ENCODE peak calls at places on chromosomes 1 and 21, in five cellular contexts. Q is H1, I is IMR-90, P is mesendoderm, Z is H9. S is an unnamed sample. For H3K4me1, the result is how much of the 10 kb centered on the place peaks cover.

GRCh38 chr1:204983121-204983520 is 59.9 kb upstream of the CNTN2 start:
- DNase-seq in Z (no peak), P (no peak), Q (no peak), I (no peak), S (no peak)

GRCh38 chr21:45981154-45981606 is 390 bp upstream of the COL6A1 start:
- DNase-seq in Z (peak), P (peak), I (peak), Q (peak), S (peak)

GRCh38 chr1:224579526-224579925 is 36.6 kb upstream of the CNIH3 start:
- DNase-seq in P (peak), I (peak), Z (no peak), Q (no peak), S (no peak)

GRCh38 chr21:45300786-45301520 is 13.3 kb upstream of the POFUT2 start:
- DNase-seq in I (no peak), P (no peak), Z (no peak), Q (no peak), S (no peak)

GRCh38 chr1:43902058-43902831 is 31.4 kb upstream of the ARTN start:
- DNase-seq in Q (no peak), P (no peak), I (no peak), Z (no peak), S (no peak)

GRCh38 chr1:116375165-116375883 is 2.3 kb downstream of the ATP1A1 start:
- DNase-seq in P (no peak), Q (no peak), Z (no peak), I (no peak), S (no peak)

GRCh38 chr1:23791434-23792047 is 596 bp downstream of the LYPLA2 start:
- DNase-seq in P (peak), Z (peak), I (no peak), Q (peak), S (no peak)

GRCh38 chr1:158039380-158039779 is 45.9 kb downstream of the KIRREL1 start:
- DNase-seq in Z (no peak), I (peak), P (no peak), Q (no peak), S (no peak)

GRCh38 chr1:94383966-94384408 is 34.2 kb upstream of the ABCD3 start:
- DNase-seq in Q (no peak), I (peak), P (peak), Z (no peak), S (no peak)

GRCh38 chr1:160245420-160245819 is 16.9 kb downstream of the DCAF8 start:
- DNase-seq in P (no peak), Q (no peak), I (no peak), Z (no peak), S (no peak)

GRCh38 chr1:203769505-203770343 is 4.7 kb downstream of the LAX1 start:
- DNase-seq in P (no peak), Q (no peak), I (peak), Z (no peak), S (no peak)

GRCh38 chr1:63038586-63038985 is 254.7 kb downstream of the ATG4C start:
- DNase-seq in Z (no peak), I (no peak), Q (no peak), P (no peak), S (no peak)

GRCh38 chr1:90045853-90046563 is 51.1 kb downstream of the ZNF326 start:
- DNase-seq in Z (peak), I (peak), Q (peak), P (peak), S (peak)

GRCh38 chr1:149978547-149979023 is 31.9 kb downstream of the OTUD7B start:
- DNase-seq in P (no peak), Z (no peak), I (no peak), Q (no peak), S (no peak)

GRCh38 chr1:87869563-87869962 is 540.9 kb downstream of the LMO4 start:
- DNase-seq in Q (no peak), Z (no peak), P (no peak), I (peak), S (no peak)

GRCh38 chr1:149884433-149885363 is 14.7 kb upstream of the BOLA1 start:
- DNase-seq in Z (no peak), Q (no peak), I (peak), P (peak), S (no peak)

GRCh38 chr21:31343680-31344480 is at the start of gene TIAM1:
- DNase-seq in P (peak), Z (peak), I (peak), Q (peak), S (peak)

GRCh38 chr1:29319300-29320110 is 83.2 kb downstream of the PTPRU start:
- DNase-seq in Q (no peak), I (no peak), Z (no peak), P (no peak), S (no peak)

GRCh38 chr1:79726321-79726720 is 719.8 kb upstream of the ADGRL4 start:
- DNase-seq in P (no peak), Q (no peak), I (no peak), Z (no peak), S (no peak)

GRCh38 chr1:94621392-94621791 is 79.8 kb upstream of the F3 start:
- DNase-seq in I (peak), Z (no peak), P (no peak), Q (no peak), S (no peak)

GRCh38 chr1:20440785-20441200 is 45.2 kb downstream of the CAMK2N1 start:
- DNase-seq in Z (peak), P (peak), Q (peak), I (peak), S (peak)

GRCh38 chr1:160743266-160743665 is 4.2 kb downstream of the SLAMF7 start:
- DNase-seq in I (no peak), P (no peak), Z (no peak), Q (no peak), S (no peak)

GRCh38 chr1:227092054-227092453 is 152.0 kb downstream of the COQ8A start:
- DNase-seq in Q (no peak), P (no peak), Z (no peak), I (peak), S (no peak)

GRCh38 chr1:21761052-21761451 is 21.9 kb downstream of the USP48 start:
- DNase-seq in Q (no peak), I (no peak), P (no peak), Z (no peak), S (no peak)

GRCh38 chr1:205843031-205843859 is 6.7 kb downstream of the PM20D1 start:
- DNase-seq in P (peak), I (no peak), Z (no peak), Q (no peak), S (no peak)

GRCh38 chr21:26597981-26598380 is 24.9 kb upstream of the CYYR1 start:
- DNase-seq in P (no peak), Z (no peak), Q (no peak), I (no peak), S (no peak)

GRCh38 chr21:35039595-35040291 is 9.4 kb downstream of the RUNX1 start:
- DNase-seq in P (no peak), I (no peak), Q (no peak), Z (no peak), S (no peak)

GRCh38 chr1:53339736-53340385 is 12.0 kb upstream of the LRP8 start:
- DNase-seq in I (no peak), Q (peak), P (no peak), Z (peak), S (no peak)

GRCh38 chr1:109307363-109308021 is 681 bp upstream of the MYBPHL start:
- DNase-seq in P (peak), Q (no peak), I (no peak), Z (no peak), S (peak)

GRCh38 chr1:11285883-11286734 is 13.1 kb downstream of the UBIAD1 start:
- DNase-seq in P (no peak), Q (peak), Z (no peak), I (peak), S (no peak)

GRCh38 chr1:89051300-89051943 is 13.6 kb downstream of the GBP1 start:
- DNase-seq in I (no peak), Q (no peak), Z (no peak), P (no peak), S (no peak)

GRCh38 chr1:37458551-37458950 is 15.8 kb upstream of the ZC3H12A start:
- DNase-seq in I (no peak), Z (no peak), Q (no peak), P (no peak), S (no peak)

GRCh38 chr1:201491896-201492511 is 14.9 kb downstream of the CSRP1 start:
- DNase-seq in Z (no peak), P (no peak), I (no peak), Q (no peak), S (no peak)
- H3K4me1 ChIP-seq in Z (under half), P (under half), I (half or more), Q (under half), S (under half)

GRCh38 chr1:18955442-18956188 is 861 bp downstream of the IFFO2 start:
- DNase-seq in Z (peak), I (no peak), P (peak), Q (peak), S (no peak)
- H3K4ac ChIP-seq in Z (no peak), I (peak), P (no peak), Q (no peak), S (no peak)

DNA sequence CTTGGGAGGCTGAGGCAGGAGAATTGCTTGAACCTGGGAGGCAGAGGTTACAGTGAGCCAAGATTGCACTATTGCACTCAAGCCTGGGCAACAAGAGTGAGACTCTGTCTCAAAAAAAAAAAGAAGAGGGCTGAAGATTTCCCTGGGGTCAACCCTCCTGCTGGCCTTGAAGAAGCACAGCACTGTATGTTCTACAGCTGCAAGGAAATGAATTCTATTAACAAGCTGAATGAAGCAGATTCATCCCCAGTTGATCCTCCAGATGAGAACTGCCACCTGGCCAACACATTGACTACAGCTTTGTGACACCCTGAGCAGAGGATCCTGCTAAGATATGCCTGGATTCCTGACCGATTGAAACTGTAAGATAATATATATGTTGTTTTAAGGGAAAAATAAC is 129.5 kb downstream of the ADSS2 start:
- DNase-seq in Z (peak), Q (no peak), P (no peak), I (no peak), S (no peak)
- H3K27ac ChIP-seq in Z (no peak), Q (no peak), P (no peak), I (peak), S (no peak)

DNA sequence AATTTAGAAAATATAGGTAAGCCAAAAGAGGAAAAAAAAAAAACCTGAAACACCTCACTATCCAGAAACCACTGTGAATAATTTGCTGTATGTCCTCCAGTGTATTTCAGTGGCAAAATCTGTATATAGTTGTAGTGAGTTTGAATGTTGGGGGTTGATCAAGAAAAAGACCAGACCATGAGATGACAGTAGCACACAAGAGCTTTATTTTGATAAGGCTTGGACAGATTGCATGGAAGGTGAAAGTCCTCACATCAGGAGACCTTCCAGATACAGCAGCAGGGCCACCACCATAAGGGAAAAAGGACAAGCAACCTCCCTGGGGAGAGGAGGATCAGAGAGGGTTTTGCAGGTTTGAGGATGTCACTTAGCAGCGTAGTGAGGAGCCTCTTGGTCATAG is 16.2 kb upstream of the C1orf115 start:
- DNase-seq in P (no peak), Q (no peak), I (no peak), Z (no peak), S (no peak)
- H3K4me1 ChIP-seq in P (under half), Q (under half), I (under half), Z (under half), S (under half)

GRCh38 chr1:58324551-58324950 is 222.0 kb downstream of the OMA1 start:
- DNase-seq in Z (no peak), Q (no peak), P (no peak), I (no peak), S (no peak)
- H3K4ac ChIP-seq in Z (no peak), Q (no peak), P (no peak), I (no peak), S (no peak)

DNA sequence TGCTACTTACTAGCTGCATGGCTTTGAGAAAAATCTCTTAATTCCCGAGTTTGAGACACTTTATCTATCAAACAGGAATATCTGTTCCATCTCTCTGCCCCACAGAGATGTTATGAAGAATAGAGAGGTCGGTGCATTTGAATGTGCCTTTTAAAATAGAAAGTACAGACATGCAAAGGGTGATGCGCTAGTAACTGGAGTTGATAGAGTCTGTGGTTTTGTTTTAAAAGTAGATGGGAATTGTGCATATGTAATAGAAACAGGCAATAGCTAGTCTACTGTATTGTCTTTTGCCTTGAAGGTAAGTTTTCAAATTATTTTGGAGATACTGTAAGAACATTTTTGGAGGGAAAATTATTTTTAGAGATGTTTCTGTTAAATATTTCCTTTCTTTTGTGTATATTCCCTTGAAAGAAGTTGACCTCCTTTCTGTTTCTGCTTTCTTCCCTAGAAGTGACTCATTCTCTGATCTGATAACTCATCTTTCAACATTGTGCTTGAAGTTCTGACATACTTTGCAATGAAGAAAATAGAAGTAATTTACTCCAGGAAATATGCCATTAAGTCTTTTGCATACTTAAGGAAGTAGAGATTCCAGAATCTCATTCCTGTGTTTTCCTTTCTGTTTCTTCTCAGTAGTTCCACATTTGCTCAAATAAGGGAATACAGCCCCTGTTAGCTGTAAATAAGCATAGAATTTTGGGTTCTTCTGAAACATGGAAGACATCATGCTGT is 151.6 kb downstream of the SDCCAG8 start:
- DNase-seq in I (peak), Z (no peak), Q (no peak), P (peak), S (no peak)
- H3K27ac ChIP-seq in I (no peak), Z (no peak), Q (no peak), P (no peak), S (no peak)

GRCh38 chr1:8171751-8172464 is 145.8 kb upstream of the ERRFI1 start:
- DNase-seq in P (no peak), I (peak), Z (no peak), Q (no peak), S (no peak)
- H3K4me1 ChIP-seq in P (under half), I (under half), Z (under half), Q (under half), S (under half)

S was measured in neuronal stem cell.